ENCODE peak calls at places on chromosomes 2 and 18, in six cellular contexts. D, X, V, W, H and P are unnamed samples.

GRCh38 chr2:54482725-54483124 is 26.6 kb downstream of the SPTBN1 start:
- DNase-seq in D (peak), X (peak), V (peak), W (no peak), H (no peak), P (no peak)

GRCh38 chr2:181070119-181070833 is 89.9 kb downstream of the UBE2E3 start:
- DNase-seq in D (no peak), X (peak), V (peak), W (no peak), H (no peak), P (no peak)

GRCh38 chr18:3262234-3263171 is 570 bp downstream of the MYL12B start:
- DNase-seq in D (no peak), X (no peak), V (no peak), W (peak), H (no peak), P (peak)

GRCh38 chr2:239022437-239023260 is 174.8 kb downstream of the TWIST2 start:
- DNase-seq in D (no peak), X (no peak), V (no peak), W (no peak), H (no peak), P (no peak)

GRCh38 chr2:62362561-62362960 is 143.4 kb downstream of the TMEM17 start:
- DNase-seq in D (no peak), X (no peak), V (no peak), W (no peak), H (peak), P (no peak)

GRCh38 chr2:24461685-24462084 is 29.4 kb upstream of the NCOA1 start:
- DNase-seq in D (no peak), X (no peak), V (no peak), W (no peak), H (no peak), P (no peak)

GRCh38 chr18:2444201-2444875 is 127.0 kb downstream of the METTL4 start:
- DNase-seq in D (no peak), X (no peak), V (no peak), W (no peak), H (no peak), P (no peak)

GRCh38 chr2:240394549-240394948 is 40.9 kb upstream of the GPC1 start:
- DNase-seq in D (no peak), X (no peak), V (no peak), W (no peak), H (no peak), P (no peak)

GRCh38 chr18:35371412-35372195 is 5.5 kb downstream of the ZNF396 start:
- DNase-seq in D (no peak), X (peak), V (peak), W (no peak), H (no peak), P (no peak)

GRCh38 chr2:127080226-127080940 is 26.6 kb downstream of the BIN1 start:
- DNase-seq in D (no peak), X (no peak), V (no peak), W (peak), H (no peak), P (no peak)

GRCh38 chr2:236404346-236404745 is 140.1 kb upstream of the ASB18 start:
- DNase-seq in D (no peak), X (no peak), V (no peak), W (no peak), H (no peak), P (no peak)

GRCh38 chr18:21194871-21195771 is 46.9 kb upstream of the GREB1L start:
- DNase-seq in D (peak), X (peak), V (peak), W (no peak), H (no peak), P (no peak)

GRCh38 chr2:21317131-21317530 is 193.4 kb downstream of the TDRD15 start:
- DNase-seq in D (peak), X (no peak), V (no peak), W (no peak), H (peak), P (no peak)

GRCh38 chr18:35045121-35045520 is 3.9 kb downstream of the MAPRE2 start:
- DNase-seq in D (no peak), X (peak), V (no peak), W (no peak), H (no peak), P (no peak)

GRCh38 chr2:222709191-222709891 is 37.9 kb downstream of the MOGAT1 start:
- DNase-seq in D (peak), X (peak), V (peak), W (no peak), H (peak), P (no peak)

GRCh38 chr18:47254341-47254939 is 3.0 kb upstream of the SKOR2 start:
- DNase-seq in D (no peak), X (no peak), V (peak), W (no peak), H (peak), P (no peak)

GRCh38 chr2:53715568-53715967 is 52.0 kb upstream of the CHAC2 start:
- DNase-seq in D (no peak), X (no peak), V (peak), W (no peak), H (no peak), P (no peak)

GRCh38 chr2:199144546-199144945 is 313.2 kb downstream of the SATB2 start:
- DNase-seq in D (no peak), X (no peak), V (no peak), W (no peak), H (no peak), P (no peak)

GRCh38 chr18:29361843-29362242 is 1184.9 kb upstream of the CDH2 start:
- DNase-seq in D (no peak), X (no peak), V (no peak), W (no peak), H (peak), P (no peak)

GRCh38 chr2:233760043-233760442 is at the start of gene UGT1A1:
- DNase-seq in D (no peak), X (no peak), V (no peak), W (no peak), H (no peak), P (no peak)

GRCh38 chr2:17800693-17801458 is 15.4 kb upstream of the MSGN1 start:
- DNase-seq in D (no peak), X (no peak), V (no peak), W (no peak), H (no peak), P (no peak)

GRCh38 chr2:174124171-174124570 is 124.2 kb downstream of the OLA1 start:
- DNase-seq in D (no peak), X (no peak), V (no peak), W (no peak), H (peak), P (no peak)

GRCh38 chr2:127606594-127607398 is 39.2 kb upstream of the GPR17 start:
- DNase-seq in D (no peak), X (no peak), V (no peak), W (no peak), H (peak), P (no peak)

GRCh38 chr18:77108001-77108692 is 24.4 kb downstream of the MBP start:
- DNase-seq in D (peak), X (peak), V (peak), W (no peak), H (no peak), P (no peak)

GRCh38 chr2:144539170-144539863 is 19.4 kb upstream of the ZEB2 start:
- DNase-seq in D (no peak), X (no peak), V (no peak), W (no peak), H (no peak), P (no peak)

GRCh38 chr2:19685713-19686112 is 216.1 kb downstream of the TTC32 start:
- DNase-seq in D (no peak), X (no peak), V (peak), W (no peak), H (no peak), P (no peak)

GRCh38 chr2:156532989-156533388 is 96.8 kb downstream of the GPD2 start:
- DNase-seq in D (no peak), X (no peak), V (no peak), W (no peak), H (no peak), P (no peak)

GRCh38 chr2:23651187-23651983 is 266.4 kb downstream of the KLHL29 start:
- DNase-seq in D (peak), X (peak), V (peak), W (no peak), H (no peak), P (no peak)

GRCh38 chr2:75055307-75055819 is 96.9 kb downstream of the POLE4 start:
- DNase-seq in D (no peak), X (no peak), V (no peak), W (no peak), H (no peak), P (no peak)